ENCODE peak calls at places on chromosomes 3 and 15, in eight cellular contexts. W is tibial nerve, E is keratinocyte, M is cardiac muscle cell, K is pancreas, F is kidney, A is NT2/D1, P is ascending aorta. J is an unnamed sample. For H3K4me1, the result is how much of the 10 kb centered on the place peaks cover.

GRCh38 chr3:177050466-177051237 is 146.6 kb downstream of the TBL1XR1 start:
- DNase-seq in F (no peak), W (no peak), M (peak), A (no peak), P (no peak), E (no peak), K (no peak), J (no peak)

GRCh38 chr3:36969540-36970432 is 23.1 kb downstream of the EPM2AIP1 start:
- DNase-seq in M (peak), K (peak), A (no peak), F (no peak), P (no peak), E (peak), W (no peak), J (peak)

GRCh38 chr3:33250712-33251111 is 26.5 kb upstream of the FBXL2 start:
- DNase-seq in E (no peak), P (no peak), A (peak), W (no peak), K (no peak), F (no peak), M (peak), J (no peak)

GRCh38 chr3:56023546-56023945 is 444.7 kb downstream of the ERC2 start:
- DNase-seq in M (no peak), A (no peak), K (no peak), F (no peak), P (no peak), E (no peak), W (no peak), J (no peak)

GRCh38 chr3:169699536-169700050 is 36.1 kb upstream of the MECOM start:
- DNase-seq in K (peak), F (peak), M (peak), W (peak), P (peak), A (no peak), E (no peak), J (peak)

GRCh38 chr3:20039082-20039764 is 1.0 kb upstream of the KAT2B start:
- DNase-seq in M (no peak), E (no peak), K (no peak), W (no peak), P (no peak), F (no peak), A (no peak), J (no peak)

GRCh38 chr15:99729920-99730319 is 3.3 kb downstream of the LYSMD4 start:
- DNase-seq in W (no peak), M (peak), F (no peak), K (no peak), P (peak), E (no peak), A (no peak), J (no peak)

GRCh38 chr3:50587373-50587772 is 18.1 kb downstream of the HEMK1 start:
- DNase-seq in W (no peak), K (no peak), F (no peak), P (no peak), A (no peak), E (no peak), M (no peak), J (peak)

GRCh38 chr15:67142142-67143092 is 77.0 kb downstream of the SMAD3 start:
- DNase-seq in W (no peak), E (no peak), M (peak), K (no peak), F (no peak), A (no peak), P (no peak), J (no peak)

GRCh38 chr15:74542192-74543042 is 1.4 kb downstream of the ARID3B start:
- DNase-seq in K (no peak), A (no peak), W (no peak), F (no peak), P (no peak), E (no peak), M (no peak), J (no peak)

GRCh38 chr15:74541494-74542191 is 623 bp downstream of the ARID3B start:
- DNase-seq in E (no peak), K (peak), W (no peak), F (no peak), P (peak), M (peak), A (peak), J (no peak)

GRCh38 chr15:74545061-74545460 is 4.0 kb downstream of the ARID3B start:
- DNase-seq in E (no peak), M (no peak), W (no peak), P (no peak), F (no peak), A (no peak), K (no peak), J (no peak)

GRCh38 chr15:74543043-74543422 is 2.0 kb downstream of the ARID3B start:
- DNase-seq in P (no peak), E (no peak), W (no peak), A (no peak), M (no peak), F (no peak), K (no peak), J (no peak)

GRCh38 chr15:74543583-74543982 is 2.6 kb downstream of the ARID3B start:
- DNase-seq in P (no peak), K (no peak), E (no peak), F (no peak), W (no peak), A (no peak), M (no peak), J (no peak)
- H3K4me1 ChIP-seq in P (under half), K (under half), E (under half), F (under half), W (under half), A (under half), M (under half), J (under half)

GRCh38 chr3:191356586-191357439 is 26.5 kb upstream of the UTS2B start:
- DNase-seq in M (peak), W (no peak), A (no peak), E (peak), F (peak), P (peak), K (no peak), J (no peak)

GRCh38 chr3:191357909-191358308 is 27.6 kb upstream of the UTS2B start:
- DNase-seq in W (no peak), P (no peak), M (no peak), K (no peak), E (no peak), F (no peak), A (no peak), J (no peak)

GRCh38 chr3:191352014-191352413 is 21.7 kb upstream of the UTS2B start:
- DNase-seq in W (no peak), P (no peak), K (no peak), M (no peak), F (no peak), A (no peak), E (no peak), J (no peak)

GRCh38 chr3:191353022-191353777 is 22.9 kb upstream of the UTS2B start:
- DNase-seq in K (no peak), E (no peak), W (no peak), A (no peak), F (no peak), M (no peak), P (no peak), J (no peak)

DNA sequence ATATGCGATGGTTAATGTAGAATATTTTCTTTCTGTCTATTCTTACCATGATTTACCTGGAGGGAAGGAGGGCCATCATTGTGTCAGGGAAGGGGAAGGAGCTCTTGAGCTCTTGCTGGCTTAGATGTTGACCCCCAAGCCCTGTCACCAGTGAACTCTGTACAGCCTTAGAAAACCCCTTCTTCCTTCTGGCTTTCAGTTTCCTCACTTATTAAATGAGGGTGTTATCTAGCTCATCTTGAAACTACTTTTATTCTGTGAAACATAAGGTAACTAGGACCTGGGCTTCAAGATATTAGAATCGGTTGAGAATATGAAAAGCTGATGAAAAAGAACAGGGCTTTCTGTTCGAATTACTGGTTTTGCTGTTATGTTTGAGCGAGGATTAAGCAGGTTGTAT is 25.1 kb upstream of the UTS2B start:
- DNase-seq in K (no peak), W (no peak), M (no peak), A (no peak), E (no peak), F (no peak), P (no peak), J (no peak)
- H3K4me1 ChIP-seq in K (under half), W (under half), M (under half), A (under half), E (half or more), F (under half), P (under half), J (half or more)

GRCh38 chr15:76192715-76193114 is 118.6 kb downstream of the ETFA start:
- DNase-seq in M (no peak), A (no peak), K (no peak), E (no peak), W (no peak), P (no peak), F (no peak), J (no peak)

GRCh38 chr15:76191539-76192244 is 119.6 kb downstream of the ETFA start:
- DNase-seq in K (no peak), E (no peak), P (no peak), M (peak), A (no peak), F (no peak), W (no peak), J (no peak)

GRCh38 chr15:76190070-76190564 is 121.2 kb downstream of the ETFA start:
- DNase-seq in W (no peak), F (no peak), A (no peak), K (no peak), M (no peak), P (no peak), E (no peak), J (no peak)

GRCh38 chr15:76189106-76189505 is 122.2 kb downstream of the ETFA start:
- DNase-seq in E (no peak), W (no peak), M (no peak), A (no peak), P (no peak), F (no peak), K (no peak), J (no peak)

DNA sequence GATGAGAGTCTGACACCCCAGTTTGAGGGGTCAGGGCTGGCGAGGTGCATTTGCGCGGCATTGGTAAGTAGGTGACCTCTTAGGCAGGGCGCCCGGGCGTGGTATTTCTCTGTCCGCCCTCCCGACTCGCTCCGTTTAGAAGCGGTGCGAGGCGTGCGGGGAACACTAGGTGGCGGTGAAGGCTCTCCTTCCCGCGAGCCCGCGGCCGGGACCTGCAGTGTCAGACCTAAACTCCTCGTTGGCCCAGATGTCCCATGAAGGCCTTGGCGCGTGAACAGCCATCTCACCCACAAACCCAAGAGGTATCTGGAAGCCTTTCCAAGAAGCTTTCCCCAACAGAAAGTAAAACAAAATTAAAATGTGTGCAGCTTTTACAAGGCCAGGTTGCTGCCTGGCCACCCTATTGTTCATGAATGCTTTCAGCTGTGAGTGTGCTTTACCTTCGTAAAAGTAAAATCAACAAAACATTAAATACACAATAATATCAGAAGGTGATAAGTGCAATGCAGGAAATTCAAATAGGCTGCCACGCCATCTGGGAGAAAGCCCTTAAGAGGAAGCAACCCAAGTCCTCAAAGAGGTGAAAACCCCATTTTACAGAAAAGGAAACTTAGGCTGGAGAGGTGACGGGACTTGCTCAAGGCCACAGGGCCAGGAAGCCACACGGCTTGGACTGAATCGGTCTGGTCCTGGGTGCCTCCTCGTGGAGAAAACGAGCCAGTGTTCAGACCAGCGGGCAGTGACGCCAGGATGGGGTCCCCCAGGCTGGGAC is 120.3 kb downstream of the ETFA start:
- DNase-seq in K (peak), E (no peak), M (peak), P (peak), F (peak), A (peak), W (peak), J (peak)
- H3K4me1 ChIP-seq in K (under half), E (under half), M (under half), P (under half), F (under half), A (under half), W (under half), J (under half)

GRCh38 chr3:12737853-12738252 is 21.2 kb downstream of the TMEM40 start:
- DNase-seq in P (no peak), K (no peak), A (no peak), W (no peak), M (no peak), E (no peak), F (no peak), J (no peak)

GRCh38 chr3:12733566-12733965 is 25.5 kb downstream of the TMEM40 start:
- DNase-seq in M (no peak), K (no peak), F (no peak), E (no peak), P (no peak), A (no peak), W (no peak), J (no peak)

GRCh38 chr3:12734960-12735359 is 24.1 kb downstream of the TMEM40 start:
- DNase-seq in F (no peak), W (no peak), A (no peak), K (no peak), E (no peak), P (no peak), M (no peak), J (no peak)

GRCh38 chr3:12741205-12741604 is 17.9 kb downstream of the TMEM40 start:
- DNase-seq in E (no peak), W (no peak), P (no peak), F (no peak), A (no peak), K (no peak), M (no peak), J (peak)

DNA sequence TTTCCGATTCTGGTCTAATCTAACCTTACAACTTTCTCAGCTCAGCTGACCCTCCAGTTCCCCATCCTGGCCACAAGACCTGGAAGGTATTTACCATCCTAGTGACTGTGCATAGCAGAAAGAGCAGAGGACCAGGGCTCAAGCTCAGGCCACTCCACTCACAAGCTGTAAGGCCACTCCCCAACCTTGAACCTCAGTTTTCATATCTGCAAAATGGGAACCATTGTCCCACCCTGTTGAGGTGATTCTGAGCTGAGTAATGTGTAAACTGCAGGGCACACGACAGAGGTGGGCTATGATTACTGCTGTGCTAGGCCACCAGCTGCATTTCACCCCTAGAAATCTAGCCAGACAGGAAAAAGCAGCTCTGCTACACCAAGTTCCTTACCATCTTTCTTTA is 21.7 kb downstream of the TMEM40 start:
- DNase-seq in E (no peak), F (no peak), P (no peak), K (no peak), A (no peak), M (no peak), W (no peak), J (no peak)
- H3K4me1 ChIP-seq in E (under half), F (under half), P (under half), K (under half), A (under half), M (under half), W (under half), J (under half)

DNA sequence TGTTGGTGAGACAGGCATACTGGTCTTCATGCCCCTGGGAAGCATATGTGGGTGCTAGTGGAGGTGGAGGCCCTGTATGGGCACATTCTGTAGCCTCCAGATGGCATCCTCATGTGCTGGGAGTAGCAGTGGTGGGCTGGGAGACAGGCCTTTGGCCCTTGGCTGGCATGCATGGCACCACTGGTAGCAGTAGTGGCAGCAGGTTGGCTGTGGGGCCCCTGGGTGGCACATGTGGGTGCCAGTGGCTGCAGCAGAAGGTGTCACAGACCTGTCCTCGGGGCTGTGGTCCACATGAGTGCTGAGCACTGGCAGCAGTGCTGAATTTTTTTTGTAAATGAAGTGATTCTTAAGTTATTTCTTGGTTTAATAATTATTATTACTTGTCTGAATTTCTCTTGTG is 71.2 kb downstream of the TNFAIP8L3 start:
- DNase-seq in W (no peak), A (no peak), P (no peak), E (no peak), K (no peak), F (no peak), M (no peak), J (no peak)
- H3K4me1 ChIP-seq in W (under half), A (under half), P (under half), E (under half), K (under half), F (under half), M (under half), J (under half)

GRCh38 chr15:90062023-90062728 is 40.1 kb downstream of the IDH2 start:
- DNase-seq in W (no peak), A (peak), P (no peak), K (peak), F (peak), M (peak), E (peak), J (peak)

GRCh38 chr15:90058308-90058707 is 44.0 kb downstream of the IDH2 start:
- DNase-seq in F (no peak), W (no peak), K (no peak), A (no peak), E (no peak), M (no peak), P (no peak), J (no peak)

GRCh38 chr15:90060797-90061196 is 41.5 kb downstream of the IDH2 start:
- DNase-seq in P (no peak), K (no peak), A (no peak), W (no peak), M (no peak), E (no peak), F (no peak), J (no peak)

GRCh38 chr15:90062729-90063684 is 39.3 kb downstream of the IDH2 start:
- DNase-seq in E (no peak), M (no peak), A (no peak), F (peak), P (no peak), K (peak), W (no peak), J (no peak)

DNA sequence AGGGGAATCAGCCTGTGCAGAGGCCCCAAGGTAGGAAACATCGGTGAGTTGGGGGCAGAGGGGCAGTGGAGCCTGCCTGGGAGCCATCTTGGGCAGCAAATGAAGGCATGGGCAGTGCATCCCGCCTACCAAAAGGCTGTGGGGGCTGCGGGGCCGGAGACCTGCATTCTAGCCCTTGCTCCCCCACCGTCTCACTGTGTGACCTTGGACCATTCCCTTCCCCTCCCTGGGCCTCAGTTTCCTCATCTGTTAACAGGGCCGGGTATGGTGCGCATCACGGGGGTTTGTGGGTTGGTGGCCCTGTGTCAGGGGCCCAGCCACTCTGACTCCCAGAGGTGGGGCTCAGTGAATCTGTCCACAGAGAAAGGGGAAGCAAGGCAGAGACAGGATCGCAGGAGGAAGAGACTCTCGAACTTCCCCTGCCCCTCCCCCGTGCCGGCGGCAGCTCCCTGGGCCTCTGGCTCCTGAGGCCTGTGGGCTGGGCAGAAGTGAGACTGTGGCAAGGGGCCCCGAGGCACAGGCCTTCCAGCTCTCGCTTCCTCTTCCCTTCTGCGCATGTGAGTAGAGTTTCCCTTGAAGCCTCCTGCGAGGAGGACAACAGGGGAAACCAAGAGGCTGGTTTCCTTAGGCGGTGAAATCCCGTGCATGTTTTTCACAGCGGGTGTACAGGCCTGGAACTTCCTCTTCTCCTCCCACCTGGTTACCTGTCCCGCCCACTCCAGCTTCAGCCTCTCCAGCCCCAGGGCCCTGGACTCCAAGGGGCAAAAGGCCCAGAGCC is 42.9 kb downstream of the IDH2 start:
- DNase-seq in M (peak), K (no peak), F (peak), A (no peak), W (peak), E (no peak), P (peak), J (peak)
- H3K4me1 ChIP-seq in M (under half), K (under half), F (under half), A (under half), W (half or more), E (under half), P (under half), J (half or more)

GRCh38 chr15:90598053-90598577 is 68.4 kb downstream of the CRTC3 start:
- DNase-seq in A (no peak), M (peak), F (peak), E (no peak), P (no peak), W (peak), K (no peak), J (peak)
- H3K4me1 ChIP-seq in A (under half), M (under half), F (under half), E (under half), P (under half), W (under half), K (under half), J (under half)

GRCh38 chr15:63240136-63240535 is 37.3 kb upstream of the APH1B start:
- DNase-seq in M (no peak), E (no peak), A (no peak), W (no peak), K (no peak), F (no peak), P (no peak), J (no peak)

GRCh38 chr15:63236272-63236671 is 41.1 kb upstream of the APH1B start:
- DNase-seq in K (no peak), M (peak), W (no peak), P (no peak), A (no peak), F (no peak), E (no peak), J (no peak)

GRCh38 chr15:63238181-63238580 is 39.2 kb upstream of the APH1B start:
- DNase-seq in M (no peak), W (no peak), P (no peak), K (no peak), E (no peak), A (no peak), F (no peak), J (no peak)

GRCh38 chr15:63241316-63241715 is 36.1 kb upstream of the APH1B start:
- DNase-seq in M (no peak), P (no peak), K (no peak), W (no peak), A (no peak), E (no peak), F (no peak), J (no peak)

GRCh38 chr15:63238796-63239195 is 38.6 kb upstream of the APH1B start:
- DNase-seq in P (no peak), K (no peak), M (peak), A (no peak), W (no peak), F (no peak), E (peak), J (no peak)
- H3K4me1 ChIP-seq in P (under half), K (under half), M (under half), A (under half), W (under half), F (under half), E (half or more), J (under half)